ENCODE peak calls at places on chromosomes 6 and 20, in nine cellular contexts. One of them, this sample, is unnamed.

GRCh38 chr6:127119361-127120108 is 1.1 kb downstream of the RSPO3 start:
- DNase-seq in NCI-H69: peak
- DNase-seq in ACHN: peak
- DNase-seq in HT1080: no peak
- DNase-seq in adrenal gland: no peak
- DNase-seq in adipocyte: peak
- DNase-seq in activated gamma-delta T cell treated with Interleukin-2 at 50 U/mL for 16 hours: no peak
- DNase-seq in globus pallidus: no peak
- DNase-seq in NCI-H1092 treated with DMSO at 0.1 percent for 48 hours: no peak
- DNase-seq in this sample: no peak

GRCh38 chr6:109092074-109092473 is 2.6 kb downstream of the SESN1 start:
- DNase-seq in NCI-H69: no peak
- DNase-seq in ACHN: no peak
- DNase-seq in HT1080: no peak
- DNase-seq in adrenal gland: no peak
- DNase-seq in adipocyte: no peak
- DNase-seq in activated gamma-delta T cell treated with Interleukin-2 at 50 U/mL for 16 hours: no peak
- DNase-seq in globus pallidus: no peak
- DNase-seq in NCI-H1092 treated with DMSO at 0.1 percent for 48 hours: no peak
- DNase-seq in this sample: no peak

GRCh38 chr20:59291740-59292139 is 8.7 kb upstream of the EDN3 start:
- DNase-seq in NCI-H69: peak
- DNase-seq in ACHN: no peak
- DNase-seq in HT1080: no peak
- DNase-seq in adrenal gland: no peak
- DNase-seq in adipocyte: no peak
- DNase-seq in activated gamma-delta T cell treated with Interleukin-2 at 50 U/mL for 16 hours: no peak
- DNase-seq in globus pallidus: no peak
- DNase-seq in NCI-H1092 treated with DMSO at 0.1 percent for 48 hours: no peak
- DNase-seq in this sample: no peak

GRCh38 chr6:15320683-15321082 is 74.8 kb downstream of the JARID2 start:
- DNase-seq in NCI-H69: no peak
- DNase-seq in ACHN: no peak
- DNase-seq in HT1080: no peak
- DNase-seq in adrenal gland: no peak
- DNase-seq in adipocyte: no peak
- DNase-seq in activated gamma-delta T cell treated with Interleukin-2 at 50 U/mL for 16 hours: no peak
- DNase-seq in globus pallidus: no peak
- DNase-seq in NCI-H1092 treated with DMSO at 0.1 percent for 48 hours: no peak
- DNase-seq in this sample: no peak

GRCh38 chr20:43975096-43975768 is 60.6 kb downstream of the TOX2 start:
- DNase-seq in NCI-H69: no peak
- DNase-seq in ACHN: peak
- DNase-seq in HT1080: peak
- DNase-seq in adrenal gland: peak
- DNase-seq in adipocyte: peak
- DNase-seq in activated gamma-delta T cell treated with Interleukin-2 at 50 U/mL for 16 hours: no peak
- DNase-seq in globus pallidus: no peak
- DNase-seq in NCI-H1092 treated with DMSO at 0.1 percent for 48 hours: no peak
- DNase-seq in this sample: no peak

GRCh38 chr6:18507561-18507960 is 120.4 kb downstream of the RNF144B start:
- DNase-seq in NCI-H69: peak
- DNase-seq in ACHN: no peak
- DNase-seq in HT1080: no peak
- DNase-seq in adrenal gland: no peak
- DNase-seq in adipocyte: peak
- DNase-seq in activated gamma-delta T cell treated with Interleukin-2 at 50 U/mL for 16 hours: no peak
- DNase-seq in globus pallidus: no peak
- DNase-seq in NCI-H1092 treated with DMSO at 0.1 percent for 48 hours: no peak
- DNase-seq in this sample: no peak

GRCh38 chr6:97059473-97059872 is 134.9 kb downstream of the KLHL32 start:
- DNase-seq in NCI-H69: peak
- DNase-seq in ACHN: peak
- DNase-seq in HT1080: peak
- DNase-seq in adrenal gland: no peak
- DNase-seq in adipocyte: peak
- DNase-seq in activated gamma-delta T cell treated with Interleukin-2 at 50 U/mL for 16 hours: no peak
- DNase-seq in globus pallidus: peak
- DNase-seq in NCI-H1092 treated with DMSO at 0.1 percent for 48 hours: peak
- DNase-seq in this sample: no peak

GRCh38 chr6:159042003-159042823 is 2.6 kb downstream of the TAGAP start:
- DNase-seq in NCI-H69: peak
- DNase-seq in ACHN: peak
- DNase-seq in HT1080: peak
- DNase-seq in adrenal gland: peak
- DNase-seq in adipocyte: peak
- DNase-seq in activated gamma-delta T cell treated with Interleukin-2 at 50 U/mL for 16 hours: peak
- DNase-seq in globus pallidus: peak
- DNase-seq in NCI-H1092 treated with DMSO at 0.1 percent for 48 hours: peak
- DNase-seq in this sample: peak

GRCh38 chr6:119671105-119671504 is 321.5 kb upstream of the MAN1A1 start:
- DNase-seq in NCI-H69: peak
- DNase-seq in ACHN: no peak
- DNase-seq in HT1080: no peak
- DNase-seq in adrenal gland: no peak
- DNase-seq in adipocyte: no peak
- DNase-seq in activated gamma-delta T cell treated with Interleukin-2 at 50 U/mL for 16 hours: no peak
- DNase-seq in globus pallidus: no peak
- DNase-seq in NCI-H1092 treated with DMSO at 0.1 percent for 48 hours: no peak
- DNase-seq in this sample: no peak

GRCh38 chr6:110233769-110234374 is 53.6 kb downstream of the CDC40 start:
- DNase-seq in NCI-H69: no peak
- DNase-seq in ACHN: peak
- DNase-seq in HT1080: no peak
- DNase-seq in adrenal gland: no peak
- DNase-seq in adipocyte: peak
- DNase-seq in activated gamma-delta T cell treated with Interleukin-2 at 50 U/mL for 16 hours: no peak
- DNase-seq in globus pallidus: no peak
- DNase-seq in NCI-H1092 treated with DMSO at 0.1 percent for 48 hours: no peak
- DNase-seq in this sample: no peak

GRCh38 chr20:38723069-38723981 is 961 bp upstream of the SLC32A1 start:
- DNase-seq in NCI-H69: peak
- DNase-seq in ACHN: no peak
- DNase-seq in HT1080: no peak
- DNase-seq in adrenal gland: no peak
- DNase-seq in adipocyte: no peak
- DNase-seq in activated gamma-delta T cell treated with Interleukin-2 at 50 U/mL for 16 hours: no peak
- DNase-seq in globus pallidus: no peak
- DNase-seq in NCI-H1092 treated with DMSO at 0.1 percent for 48 hours: peak
- DNase-seq in this sample: no peak

GRCh38 chr6:9518433-9518832 is 896.4 kb downstream of the TFAP2A start:
- DNase-seq in NCI-H69: no peak
- DNase-seq in ACHN: no peak
- DNase-seq in HT1080: no peak
- DNase-seq in adrenal gland: no peak
- DNase-seq in adipocyte: no peak
- DNase-seq in activated gamma-delta T cell treated with Interleukin-2 at 50 U/mL for 16 hours: no peak
- DNase-seq in globus pallidus: no peak
- DNase-seq in NCI-H1092 treated with DMSO at 0.1 percent for 48 hours: no peak
- DNase-seq in this sample: no peak

GRCh38 chr6:150537893-150538292 is 61.8 kb upstream of the PLEKHG1 start:
- DNase-seq in NCI-H69: no peak
- DNase-seq in ACHN: no peak
- DNase-seq in HT1080: no peak
- DNase-seq in adrenal gland: peak
- DNase-seq in adipocyte: no peak
- DNase-seq in activated gamma-delta T cell treated with Interleukin-2 at 50 U/mL for 16 hours: no peak
- DNase-seq in globus pallidus: peak
- DNase-seq in NCI-H1092 treated with DMSO at 0.1 percent for 48 hours: no peak
- DNase-seq in this sample: peak

GRCh38 chr6:123962508-123962907 is 158.8 kb downstream of the NKAIN2 start:
- DNase-seq in NCI-H69: peak
- DNase-seq in ACHN: no peak
- DNase-seq in HT1080: no peak
- DNase-seq in adrenal gland: no peak
- DNase-seq in adipocyte: no peak
- DNase-seq in activated gamma-delta T cell treated with Interleukin-2 at 50 U/mL for 16 hours: no peak
- DNase-seq in globus pallidus: no peak
- DNase-seq in NCI-H1092 treated with DMSO at 0.1 percent for 48 hours: peak
- DNase-seq in this sample: peak

GRCh38 chr6:31585531-31585930 is 546 bp upstream of the LST1 start:
- DNase-seq in NCI-H69: peak
- DNase-seq in ACHN: peak
- DNase-seq in HT1080: no peak
- DNase-seq in adrenal gland: no peak
- DNase-seq in adipocyte: no peak
- DNase-seq in activated gamma-delta T cell treated with Interleukin-2 at 50 U/mL for 16 hours: no peak
- DNase-seq in globus pallidus: no peak
- DNase-seq in NCI-H1092 treated with DMSO at 0.1 percent for 48 hours: no peak
- DNase-seq in this sample: no peak

GRCh38 chr6:76247527-76247926 is 175.1 kb upstream of the IMPG1 start:
- DNase-seq in NCI-H69: no peak
- DNase-seq in ACHN: no peak
- DNase-seq in HT1080: no peak
- DNase-seq in adrenal gland: no peak
- DNase-seq in adipocyte: no peak
- DNase-seq in activated gamma-delta T cell treated with Interleukin-2 at 50 U/mL for 16 hours: no peak
- DNase-seq in globus pallidus: no peak
- DNase-seq in NCI-H1092 treated with DMSO at 0.1 percent for 48 hours: no peak
- DNase-seq in this sample: no peak

GRCh38 chr20:22815206-22815551 is 219.9 kb upstream of the SSTR4 start:
- DNase-seq in NCI-H69: no peak
- DNase-seq in ACHN: no peak
- DNase-seq in HT1080: no peak
- DNase-seq in adrenal gland: no peak
- DNase-seq in adipocyte: no peak
- DNase-seq in activated gamma-delta T cell treated with Interleukin-2 at 50 U/mL for 16 hours: no peak
- DNase-seq in globus pallidus: no peak
- DNase-seq in NCI-H1092 treated with DMSO at 0.1 percent for 48 hours: no peak
- DNase-seq in this sample: no peak

GRCh38 chr6:150323205-150323604 is 45.6 kb upstream of the IYD start:
- DNase-seq in NCI-H69: no peak
- DNase-seq in ACHN: no peak
- DNase-seq in HT1080: no peak
- DNase-seq in adrenal gland: no peak
- DNase-seq in adipocyte: peak
- DNase-seq in activated gamma-delta T cell treated with Interleukin-2 at 50 U/mL for 16 hours: no peak
- DNase-seq in globus pallidus: no peak
- DNase-seq in NCI-H1092 treated with DMSO at 0.1 percent for 48 hours: no peak
- DNase-seq in this sample: no peak

GRCh38 chr20:64069614-64070243 is 6.7 kb downstream of the TCEA2 start:
- DNase-seq in NCI-H69: peak
- DNase-seq in ACHN: peak
- DNase-seq in HT1080: no peak
- DNase-seq in adrenal gland: peak
- DNase-seq in adipocyte: peak
- DNase-seq in activated gamma-delta T cell treated with Interleukin-2 at 50 U/mL for 16 hours: no peak
- DNase-seq in globus pallidus: no peak
- DNase-seq in NCI-H1092 treated with DMSO at 0.1 percent for 48 hours: no peak
- DNase-seq in this sample: no peak

GRCh38 chr6:17021539-17021889 is 80.3 kb upstream of the STMND1 start:
- DNase-seq in NCI-H69: no peak
- DNase-seq in ACHN: no peak
- DNase-seq in HT1080: no peak
- DNase-seq in adrenal gland: no peak
- DNase-seq in adipocyte: peak
- DNase-seq in activated gamma-delta T cell treated with Interleukin-2 at 50 U/mL for 16 hours: no peak
- DNase-seq in globus pallidus: no peak
- DNase-seq in NCI-H1092 treated with DMSO at 0.1 percent for 48 hours: no peak
- DNase-seq in this sample: no peak

GRCh38 chr20:31573555-31574295 is 31.4 kb upstream of the ID1 start:
- DNase-seq in NCI-H69: peak
- DNase-seq in ACHN: no peak
- DNase-seq in HT1080: no peak
- DNase-seq in adrenal gland: no peak
- DNase-seq in adipocyte: no peak
- DNase-seq in activated gamma-delta T cell treated with Interleukin-2 at 50 U/mL for 16 hours: no peak
- DNase-seq in globus pallidus: no peak
- DNase-seq in NCI-H1092 treated with DMSO at 0.1 percent for 48 hours: peak
- DNase-seq in this sample: no peak

GRCh38 chr6:3326179-3326971 is 67.6 kb downstream of the PSMG4 start:
- DNase-seq in NCI-H69: no peak
- DNase-seq in ACHN: no peak
- DNase-seq in HT1080: no peak
- DNase-seq in adrenal gland: no peak
- DNase-seq in adipocyte: no peak
- DNase-seq in activated gamma-delta T cell treated with Interleukin-2 at 50 U/mL for 16 hours: no peak
- DNase-seq in globus pallidus: no peak
- DNase-seq in NCI-H1092 treated with DMSO at 0.1 percent for 48 hours: no peak
- DNase-seq in this sample: no peak